ENCODE peak calls at places on chromosomes 3 and 15, in seven cellular contexts. One of them, this sample, is unnamed.

GRCh38 chr15:82624008-82624407 is 23.2 kb downstream of the CPEB1 start:
- DNase-seq in activated CD4-positive, alpha-beta memory T cell treated with anti-CD3 and anti-CD28 coated beads, Interleukin-2, amount 10 ng/mL, durations not matched to agents 7 days and 5 days: no peak
- DNase-seq in anterior cingulate cortex: no peak
- DNase-seq in NCI-H1092 treated with DMSO at 0.1 percent for 48 hours: no peak
- DNase-seq in HTR-8/SVneo: no peak
- DNase-seq in GM13976: no peak
- DNase-seq in amniotic epithelial cell: peak
- DNase-seq in this sample: no peak

GRCh38 chr3:64441861-64442260 is 216.6 kb upstream of the PRICKLE2 start:
- DNase-seq in HTR-8/SVneo: no peak
- DNase-seq in NCI-H1092 treated with DMSO at 0.1 percent for 48 hours: no peak
- DNase-seq in anterior cingulate cortex: no peak
- DNase-seq in activated CD4-positive, alpha-beta memory T cell treated with anti-CD3 and anti-CD28 coated beads, Interleukin-2, amount 10 ng/mL, durations not matched to agents 7 days and 5 days: no peak
- DNase-seq in amniotic epithelial cell: no peak
- DNase-seq in GM13976: no peak
- DNase-seq in this sample: no peak

GRCh38 chr3:142450192-142450591 is 2.4 kb upstream of the XRN1 start:
- DNase-seq in anterior cingulate cortex: no peak
- DNase-seq in activated CD4-positive, alpha-beta memory T cell treated with anti-CD3 and anti-CD28 coated beads, Interleukin-2, amount 10 ng/mL, durations not matched to agents 7 days and 5 days: no peak
- DNase-seq in GM13976: no peak
- DNase-seq in HTR-8/SVneo: no peak
- DNase-seq in NCI-H1092 treated with DMSO at 0.1 percent for 48 hours: no peak
- DNase-seq in amniotic epithelial cell: peak
- DNase-seq in this sample: no peak

GRCh38 chr3:146493761-146494160 is 24.4 kb upstream of the PLSCR2 start:
- DNase-seq in NCI-H1092 treated with DMSO at 0.1 percent for 48 hours: no peak
- DNase-seq in HTR-8/SVneo: no peak
- DNase-seq in activated CD4-positive, alpha-beta memory T cell treated with anti-CD3 and anti-CD28 coated beads, Interleukin-2, amount 10 ng/mL, durations not matched to agents 7 days and 5 days: no peak
- DNase-seq in anterior cingulate cortex: no peak
- DNase-seq in GM13976: no peak
- DNase-seq in amniotic epithelial cell: peak
- DNase-seq in this sample: no peak

GRCh38 chr3:187361835-187362234 is 6.3 kb upstream of the RTP4 start:
- DNase-seq in HTR-8/SVneo: no peak
- DNase-seq in activated CD4-positive, alpha-beta memory T cell treated with anti-CD3 and anti-CD28 coated beads, Interleukin-2, amount 10 ng/mL, durations not matched to agents 7 days and 5 days: no peak
- DNase-seq in anterior cingulate cortex: no peak
- DNase-seq in GM13976: no peak
- DNase-seq in NCI-H1092 treated with DMSO at 0.1 percent for 48 hours: peak
- DNase-seq in amniotic epithelial cell: no peak
- DNase-seq in this sample: no peak

GRCh38 chr3:168094877-168095610 is 680 bp downstream of the GOLIM4 start:
- DNase-seq in activated CD4-positive, alpha-beta memory T cell treated with anti-CD3 and anti-CD28 coated beads, Interleukin-2, amount 10 ng/mL, durations not matched to agents 7 days and 5 days: peak
- DNase-seq in amniotic epithelial cell: peak
- DNase-seq in NCI-H1092 treated with DMSO at 0.1 percent for 48 hours: peak
- DNase-seq in HTR-8/SVneo: peak
- DNase-seq in anterior cingulate cortex: peak
- DNase-seq in GM13976: peak
- DNase-seq in this sample: peak

GRCh38 chr3:122000936-122001605 is 21.0 kb downstream of the ILDR1 start:
- DNase-seq in anterior cingulate cortex: no peak
- DNase-seq in amniotic epithelial cell: peak
- DNase-seq in NCI-H1092 treated with DMSO at 0.1 percent for 48 hours: no peak
- DNase-seq in HTR-8/SVneo: no peak
- DNase-seq in activated CD4-positive, alpha-beta memory T cell treated with anti-CD3 and anti-CD28 coated beads, Interleukin-2, amount 10 ng/mL, durations not matched to agents 7 days and 5 days: no peak
- DNase-seq in GM13976: no peak
- DNase-seq in this sample: no peak

GRCh38 chr3:47850062-47850802 is 47.3 kb downstream of the DHX30 start:
- DNase-seq in GM13976: no peak
- DNase-seq in activated CD4-positive, alpha-beta memory T cell treated with anti-CD3 and anti-CD28 coated beads, Interleukin-2, amount 10 ng/mL, durations not matched to agents 7 days and 5 days: no peak
- DNase-seq in amniotic epithelial cell: peak
- DNase-seq in NCI-H1092 treated with DMSO at 0.1 percent for 48 hours: no peak
- DNase-seq in HTR-8/SVneo: peak
- DNase-seq in anterior cingulate cortex: no peak
- DNase-seq in this sample: peak

GRCh38 chr3:16313955-16314645 is 49.1 kb downstream of the OXNAD1 start:
- DNase-seq in GM13976: no peak
- DNase-seq in activated CD4-positive, alpha-beta memory T cell treated with anti-CD3 and anti-CD28 coated beads, Interleukin-2, amount 10 ng/mL, durations not matched to agents 7 days and 5 days: no peak
- DNase-seq in NCI-H1092 treated with DMSO at 0.1 percent for 48 hours: no peak
- DNase-seq in amniotic epithelial cell: no peak
- DNase-seq in HTR-8/SVneo: no peak
- DNase-seq in anterior cingulate cortex: no peak
- DNase-seq in this sample: no peak

GRCh38 chr3:150183619-150184425 is 213.1 kb upstream of the PFN2 start:
- DNase-seq in activated CD4-positive, alpha-beta memory T cell treated with anti-CD3 and anti-CD28 coated beads, Interleukin-2, amount 10 ng/mL, durations not matched to agents 7 days and 5 days: peak
- DNase-seq in anterior cingulate cortex: peak
- DNase-seq in HTR-8/SVneo: peak
- DNase-seq in amniotic epithelial cell: peak
- DNase-seq in NCI-H1092 treated with DMSO at 0.1 percent for 48 hours: peak
- DNase-seq in GM13976: peak
- DNase-seq in this sample: peak

GRCh38 chr15:45449878-45450277 is 71.5 kb upstream of the GATM start:
- DNase-seq in GM13976: no peak
- DNase-seq in anterior cingulate cortex: no peak
- DNase-seq in activated CD4-positive, alpha-beta memory T cell treated with anti-CD3 and anti-CD28 coated beads, Interleukin-2, amount 10 ng/mL, durations not matched to agents 7 days and 5 days: no peak
- DNase-seq in HTR-8/SVneo: no peak
- DNase-seq in NCI-H1092 treated with DMSO at 0.1 percent for 48 hours: no peak
- DNase-seq in amniotic epithelial cell: no peak
- DNase-seq in this sample: peak

GRCh38 chr3:179455954-179456353 is 4.7 kb upstream of the GNB4 start:
- DNase-seq in GM13976: no peak
- DNase-seq in activated CD4-positive, alpha-beta memory T cell treated with anti-CD3 and anti-CD28 coated beads, Interleukin-2, amount 10 ng/mL, durations not matched to agents 7 days and 5 days: no peak
- DNase-seq in anterior cingulate cortex: no peak
- DNase-seq in NCI-H1092 treated with DMSO at 0.1 percent for 48 hours: no peak
- DNase-seq in amniotic epithelial cell: no peak
- DNase-seq in HTR-8/SVneo: no peak
- DNase-seq in this sample: no peak

GRCh38 chr15:40598672-40599071 is 4.6 kb downstream of the KNL1 start:
- DNase-seq in activated CD4-positive, alpha-beta memory T cell treated with anti-CD3 and anti-CD28 coated beads, Interleukin-2, amount 10 ng/mL, durations not matched to agents 7 days and 5 days: no peak
- DNase-seq in NCI-H1092 treated with DMSO at 0.1 percent for 48 hours: no peak
- DNase-seq in GM13976: no peak
- DNase-seq in amniotic epithelial cell: no peak
- DNase-seq in HTR-8/SVneo: no peak
- DNase-seq in anterior cingulate cortex: no peak
- DNase-seq in this sample: no peak

GRCh38 chr3:39388741-39389248 is 5.6 kb downstream of the SLC25A38 start:
- DNase-seq in GM13976: peak
- DNase-seq in NCI-H1092 treated with DMSO at 0.1 percent for 48 hours: no peak
- DNase-seq in anterior cingulate cortex: no peak
- DNase-seq in amniotic epithelial cell: no peak
- DNase-seq in HTR-8/SVneo: no peak
- DNase-seq in activated CD4-positive, alpha-beta memory T cell treated with anti-CD3 and anti-CD28 coated beads, Interleukin-2, amount 10 ng/mL, durations not matched to agents 7 days and 5 days: no peak
- DNase-seq in this sample: no peak

GRCh38 chr3:65018801-65019200 is 331.0 kb upstream of the ADAMTS9 start:
- DNase-seq in HTR-8/SVneo: no peak
- DNase-seq in GM13976: no peak
- DNase-seq in NCI-H1092 treated with DMSO at 0.1 percent for 48 hours: no peak
- DNase-seq in anterior cingulate cortex: no peak
- DNase-seq in activated CD4-positive, alpha-beta memory T cell treated with anti-CD3 and anti-CD28 coated beads, Interleukin-2, amount 10 ng/mL, durations not matched to agents 7 days and 5 days: no peak
- DNase-seq in amniotic epithelial cell: no peak
- DNase-seq in this sample: no peak

GRCh38 chr15:100761253-100761935 is 118.2 kb upstream of the ALDH1A3 start:
- DNase-seq in HTR-8/SVneo: no peak
- DNase-seq in GM13976: peak
- DNase-seq in activated CD4-positive, alpha-beta memory T cell treated with anti-CD3 and anti-CD28 coated beads, Interleukin-2, amount 10 ng/mL, durations not matched to agents 7 days and 5 days: no peak
- DNase-seq in NCI-H1092 treated with DMSO at 0.1 percent for 48 hours: no peak
- DNase-seq in anterior cingulate cortex: no peak
- DNase-seq in amniotic epithelial cell: no peak
- DNase-seq in this sample: peak